ENCODE peak calls at places on chromosomes 1 and 21, in six cellular contexts. K, X, G, B, A and V are unnamed samples.

GRCh38 chr1:155117610-155118009 is 10.1 kb upstream of the EFNA1 start:
- DNase-seq in X (no peak), G (no peak), B (no peak), K (no peak), A (no peak), V (no peak)

GRCh38 chr1:179310271-179310670 is 16.7 kb downstream of the SOAT1 start:
- DNase-seq in A (no peak), B (no peak), K (peak; percentile 72), G (no peak), X (no peak), V (no peak)

GRCh38 chr21:39637197-39637970 is 24.6 kb downstream of the B3GALT5 start:
- DNase-seq in X (no peak), G (no peak), B (no peak), K (no peak), A (no peak), V (no peak)

GRCh38 chr1:192879416-192879815 is 70.6 kb downstream of the RGS2 start:
- DNase-seq in B (no peak), G (no peak), K (peak; percentile 55), A (no peak), X (no peak), V (no peak)

GRCh38 chr1:206909167-206909882 is 12.1 kb downstream of the IL24 start:
- DNase-seq in X (no peak), K (no peak), A (no peak), G (peak; percentile 91), B (peak; percentile 48), V (peak; percentile 66)

GRCh38 chr1:231827337-231828105 is 200.9 kb downstream of the DISC1 start:
- DNase-seq in B (no peak), A (no peak), K (peak; percentile 95), X (no peak), G (no peak), V (no peak)

GRCh38 chr1:207234690-207235089 is 86.8 kb upstream of the CD55 start:
- DNase-seq in A (no peak), G (no peak), X (no peak), B (no peak), K (no peak), V (no peak)

GRCh38 chr1:16212251-16212961 is at the start of gene ARHGEF19:
- DNase-seq in K (no peak), A (no peak), X (no peak), B (no peak), G (peak; percentile 80), V (no peak)

GRCh38 chr1:119675349-119676343 is 27.6 kb upstream of the ZNF697 start:
- DNase-seq in K (peak; percentile 60), X (peak; percentile 74), A (peak; percentile 94), B (peak; percentile 38), G (peak; percentile 87), V (peak; percentile 55)

GRCh38 chr1:10195570-10195969 is 14.8 kb upstream of the KIF1B start:
- DNase-seq in B (no peak), K (peak; percentile 58), G (no peak), X (no peak), A (no peak), V (no peak)

GRCh38 chr1:167782946-167783345 is 61.2 kb downstream of the MPZL1 start:
- DNase-seq in G (no peak), A (no peak), K (no peak), B (no peak), X (no peak), V (no peak)

GRCh38 chr21:46099476-46099875 is 1.6 kb downstream of the COL6A2 start:
- DNase-seq in A (peak; percentile 65), K (no peak), X (peak; percentile 3), B (peak; percentile 41), G (peak; percentile 3), V (peak; percentile 59)

GRCh38 chr1:186930248-186930647 is 101.5 kb downstream of the PLA2G4A start:
- DNase-seq in X (no peak), G (no peak), A (no peak), K (peak; percentile 12), B (no peak), V (no peak)

GRCh38 chr1:3130268-3130667 is 61.3 kb downstream of the PRDM16 start:
- DNase-seq in K (no peak), G (no peak), B (no peak), A (no peak), X (no peak), V (no peak)
- H3K4me1 ChIP-seq in K (peaks cover 15% of the 10 kb centered on the region), G (peaks cover 4% of the 10 kb centered on the region), B (peaks cover 92% of the 10 kb centered on the region), A (no peaks in the 10 kb centered on the region), X (peaks cover 100% of the 10 kb centered on the region), V (peaks cover 17% of the 10 kb centered on the region)

GRCh38 chr21:35028451-35028757 is 20.7 kb downstream of the RUNX1 start:
- DNase-seq in G (no peak), K (no peak), B (no peak), A (no peak), X (no peak), V (no peak)
- H3K36me3 ChIP-seq in G (no peaks in the 10 kb centered on the region), K (no peaks in the 10 kb centered on the region), B (no peaks in the 10 kb centered on the region), A (no peaks in the 10 kb centered on the region), X (no peaks in the 10 kb centered on the region), V (peaks cover 66% of the 10 kb centered on the region)

GRCh38 chr1:61642475-61643232 is 82.3 kb downstream of the TM2D1 start:
- DNase-seq in K (no peak), X (no peak), G (no peak), A (no peak), B (no peak), V (no peak)
- H3K27ac ChIP-seq in K (no peak overlapping the region), X (peak overlapping the region; percentile 91), G (no peak overlapping the region), A (no peak overlapping the region), B (peak overlapping the region; percentile 79), V (no peak overlapping the region)

GRCh38 chr1:2231667-2232254 is 3.6 kb downstream of the SKI start:
- DNase-seq in B (peak; percentile 82), K (peak; percentile 54), X (peak; percentile 77), G (peak; percentile 76), A (peak; percentile 95), V (peak; percentile 90)
- H3K4me1 ChIP-seq in B (peaks cover 83% of the 10 kb centered on the region), K (peaks cover 49% of the 10 kb centered on the region), X (peaks cover 47% of the 10 kb centered on the region), G (peaks cover 40% of the 10 kb centered on the region), A (no peaks in the 10 kb centered on the region), V (peaks cover 63% of the 10 kb centered on the region)

GRCh38 chr1:156926175-156926574 is 5.7 kb downstream of the LRRC71 start:
- DNase-seq in K (peak; percentile 70), X (no peak), G (no peak), B (peak; percentile 50), A (no peak), V (peak; percentile 68)

GRCh38 chr1:156927215-156928042 is 7.0 kb downstream of the LRRC71 start:
- DNase-seq in A (peak; percentile 73), K (peak; percentile 47), B (peak; percentile 70), G (peak; percentile 38), X (no peak), V (peak; percentile 69)

GRCh38 chr1:156930483-156930882 is 10.1 kb downstream of the LRRC71 start:
- DNase-seq in X (no peak), K (no peak), G (no peak), B (no peak), A (no peak), V (no peak)

GRCh38 chr1:156929596-156930238 is 9.3 kb downstream of the LRRC71 start:
- DNase-seq in K (no peak), G (no peak), B (no peak), X (no peak), A (no peak), V (peak; percentile 32)

GRCh38 chr1:156928043-156928602 is 7.7 kb downstream of the LRRC71 start:
- DNase-seq in G (no peak), X (no peak), B (no peak), A (no peak), K (no peak), V (no peak)
- H3K36me3 ChIP-seq in G (no peaks in the 10 kb centered on the region), X (no peaks in the 10 kb centered on the region), B (no peaks in the 10 kb centered on the region), A (no peaks in the 10 kb centered on the region), K (no peaks in the 10 kb centered on the region), V (no peaks in the 10 kb centered on the region)

DNA sequence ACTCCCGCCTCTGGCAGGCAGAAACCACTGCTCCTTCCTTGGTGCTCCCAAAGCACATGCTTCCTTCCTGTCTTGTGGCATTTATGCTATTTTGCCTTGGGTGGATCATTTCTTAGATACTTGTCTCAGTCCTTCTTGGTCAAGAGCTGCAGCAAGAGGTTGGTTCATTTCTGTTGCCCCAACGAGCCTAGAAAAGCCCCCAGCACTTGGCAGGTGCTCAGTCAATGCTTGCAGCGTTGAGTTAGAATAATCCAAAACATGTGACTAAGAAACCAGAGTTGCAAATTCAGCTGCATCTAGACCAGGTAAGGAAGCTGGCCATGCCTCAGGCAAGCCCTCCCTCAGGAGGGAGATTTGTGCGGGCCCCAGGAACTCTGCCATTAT is 42.4 kb upstream of the TENT5C start:
- DNase-seq in B (no peak), K (no peak), X (no peak), G (no peak), A (no peak), V (no peak)
- H3K27ac ChIP-seq in B (no peak overlapping the region), K (no peak overlapping the region), X (no peak overlapping the region), G (peak overlapping the region; percentile 13), A (no peak overlapping the region), V (no peak overlapping the region)

GRCh38 chr1:157138220-157139124 is at the start of gene ETV3:
- DNase-seq in G (peak; percentile 92), B (peak; percentile 90), X (peak; percentile 72), K (peak; percentile 90), A (peak; percentile 90), V (peak; percentile 94)

GRCh38 chr1:157139125-157139524 is 930 bp upstream of the ETV3 start:
- DNase-seq in G (no peak), K (no peak), A (no peak), B (no peak), X (no peak), V (no peak)

GRCh38 chr1:157137051-157137772 is 983 bp downstream of the ETV3 start:
- DNase-seq in X (no peak), G (peak; percentile 24), A (no peak), B (no peak), K (no peak), V (no peak)

GRCh38 chr1:157136133-157136532 is 2.1 kb downstream of the ETV3 start:
- DNase-seq in G (no peak), B (no peak), K (no peak), X (no peak), A (no peak), V (no peak)

GRCh38 chr1:157137773-157138219 is 399 bp downstream of the ETV3 start:
- DNase-seq in B (no peak), K (no peak), A (no peak), G (no peak), X (no peak), V (no peak)
- H3K4me1 ChIP-seq in B (peaks cover 48% of the 10 kb centered on the region), K (peaks cover 18% of the 10 kb centered on the region), A (no peaks in the 10 kb centered on the region), G (peaks cover 6% of the 10 kb centered on the region), X (peaks cover 26% of the 10 kb centered on the region), V (peaks cover 20% of the 10 kb centered on the region)

GRCh38 chr1:8359617-8360481 is 41.9 kb downstream of the SLC45A1 start:
- DNase-seq in B (no peak), A (no peak), G (no peak), X (no peak), K (no peak), V (peak; percentile 61)
- H3K36me3 ChIP-seq in B (peaks cover 100% of the 10 kb centered on the region), A (peaks cover 99% of the 10 kb centered on the region), G (peaks cover 63% of the 10 kb centered on the region), X (peaks cover 86% of the 10 kb centered on the region), K (peaks cover 13% of the 10 kb centered on the region), V (peaks cover 6% of the 10 kb centered on the region)

DNA sequence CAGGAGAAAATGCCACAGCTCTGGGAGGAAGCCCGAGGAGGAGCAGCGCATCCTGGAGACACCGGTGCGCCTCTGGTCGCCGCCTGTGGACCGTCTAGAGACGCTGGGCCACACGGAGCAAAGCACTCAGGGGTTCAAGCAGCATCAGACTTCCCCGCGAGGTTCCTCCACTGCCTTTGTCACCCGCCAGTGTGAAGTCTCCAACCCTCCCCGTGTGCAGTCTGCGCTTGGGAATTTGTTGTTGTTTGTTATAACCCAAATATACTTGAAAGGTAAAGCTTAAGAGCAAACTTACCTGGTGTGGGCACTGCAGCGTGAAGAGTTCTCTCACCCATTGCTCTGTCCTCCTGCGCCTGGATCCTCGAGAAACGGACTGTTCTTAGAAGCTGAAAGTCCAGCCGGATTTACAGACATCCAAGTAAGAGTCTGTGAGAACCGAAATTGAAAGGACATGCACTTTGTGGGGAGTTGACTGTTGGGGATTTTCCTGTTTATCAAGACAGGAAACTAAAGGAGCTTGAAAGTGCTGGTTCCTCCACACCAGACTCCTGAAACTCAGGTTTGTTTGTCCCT is at the start of gene GBP4:
- DNase-seq in B (peak; percentile 25), X (no peak), K (no peak), G (peak; percentile 55), A (peak; percentile 62), V (peak; percentile 60)
- H3K27ac ChIP-seq in B (peak within 1 kb of the TSS; percentile 91), X (peak within 1 kb of the TSS; percentile 60), K (no peak within 1 kb of the TSS), G (peak within 1 kb of the TSS; percentile 79), A (peak within 1 kb of the TSS; percentile 69), V (peak within 1 kb of the TSS; percentile 36)